ENCODE peak calls at places on chromosomes 11 and 22, in seven cellular contexts. Z, D, R, M, U, C and S are unnamed samples.

GRCh38 chr22:19105867-19106802 is 16.1 kb downstream of the DGCR2 start:
- DNase-seq in Z (no peak), D (no peak), R (no peak), M (peak; percentile 50), U (peak; percentile 37), C (no peak), S (no peak)

GRCh38 chr11:8025123-8025522 is 38.0 kb downstream of the EIF3F start:
- DNase-seq in Z (no peak), D (peak; percentile 23), R (no peak), M (peak; percentile 5), U (no peak), C (no peak), S (peak; percentile 46)

GRCh38 chr11:34345012-34345804 is 12.6 kb downstream of the ABTB2 start:
- DNase-seq in Z (no peak), D (peak; percentile 82), R (no peak), M (peak; percentile 18), U (no peak), C (no peak), S (peak; percentile 66)

GRCh38 chr11:12186683-12187082 is 76.3 kb downstream of the MICAL2 start:
- DNase-seq in Z (no peak), D (no peak), R (no peak), M (no peak), U (no peak), C (no peak), S (no peak)

GRCh38 chr11:77909277-77909676 is 85.2 kb downstream of the INTS4 start:
- DNase-seq in Z (no peak), D (no peak), R (no peak), M (no peak), U (no peak), C (no peak), S (no peak)

GRCh38 chr11:6655790-6656580 is at the start of gene DCHS1:
- DNase-seq in Z (no peak), D (peak; percentile 26), R (no peak), M (no peak), U (peak; percentile 33), C (no peak), S (no peak)

GRCh38 chr11:4699697-4700435 is 2.2 kb upstream of the OR51E2 start:
- DNase-seq in Z (no peak), D (no peak), R (no peak), M (no peak), U (no peak), C (no peak), S (no peak)

GRCh38 chr22:30754971-30755759 is 60.5 kb downstream of the OSBP2 start:
- DNase-seq in Z (peak; percentile 63), D (peak; percentile 77), R (peak; percentile 51), M (peak; percentile 73), U (peak; percentile 86), C (peak; percentile 54), S (peak; percentile 84)

GRCh38 chr11:108218455-108218854 is 4.0 kb downstream of the NPAT start:
- DNase-seq in Z (no peak), D (peak; percentile 22), R (no peak), M (no peak), U (no peak), C (no peak), S (peak; percentile 25)

GRCh38 chr11:124934862-124935547 is 842 bp downstream of the HEPACAM start:
- DNase-seq in Z (no peak), D (peak; percentile 54), R (no peak), M (no peak), U (no peak), C (no peak), S (peak; percentile 96)

GRCh38 chr11:60905551-60906113 is 753 bp downstream of the PRPF19 start:
- DNase-seq in Z (peak; percentile 12), D (peak; percentile 61), R (no peak), M (no peak), U (peak; percentile 16), C (no peak), S (peak; percentile 78)

GRCh38 chr11:32792111-32792947 is 2.1 kb downstream of the CCDC73 start:
- DNase-seq in Z (no peak), D (no peak), R (no peak), M (no peak), U (no peak), C (no peak), S (no peak)

GRCh38 chr11:2298795-2299747 is 2.6 kb downstream of the C11orf21 start:
- DNase-seq in Z (peak; percentile 67), D (no peak), R (peak; percentile 36), M (peak; percentile 76), U (peak; percentile 61), C (peak; percentile 25), S (no peak)

GRCh38 chr11:120178441-120179070 is 32.3 kb upstream of the OAF start:
- DNase-seq in Z (no peak), D (no peak), R (no peak), M (no peak), U (no peak), C (no peak), S (peak; percentile 18)

GRCh38 chr11:113644605-113645004 is 61.5 kb downstream of the TMPRSS5 start:
- DNase-seq in Z (no peak), D (no peak), R (no peak), M (no peak), U (peak; percentile 11), C (no peak), S (no peak)

GRCh38 chr11:1262172-1263006 is 39.5 kb downstream of the MUC5B start:
- DNase-seq in Z (peak; percentile 94), D (peak; percentile 70), R (peak; percentile 70), M (peak; percentile 95), U (peak; percentile 93), C (peak; percentile 62), S (peak; percentile 89)

GRCh38 chr22:43515902-43516301 is 104.1 kb downstream of the MPPED1 start:
- DNase-seq in Z (no peak), D (no peak), R (no peak), M (peak; percentile 74), U (peak; percentile 27), C (no peak), S (no peak)

GRCh38 chr11:69388661-69389060 is 92.8 kb upstream of the LINC01488 start:
- DNase-seq in Z (no peak), D (no peak), R (no peak), M (no peak), U (no peak), C (no peak), S (no peak)
- H3K4me2 ChIP-seq in Z (no peak overlapping the region), D (no peak overlapping the region), R (no peak overlapping the region), M (no peak overlapping the region), U (no peak overlapping the region), C (no peak overlapping the region), S (no peak overlapping the region)

GRCh38 chr11:78991681-78992080 is 417.0 kb upstream of the NARS2 start:
- DNase-seq in Z (no peak), D (no peak), R (no peak), M (no peak), U (no peak), C (no peak), S (no peak)

GRCh38 chr11:78986305-78986704 is 411.6 kb upstream of the NARS2 start:
- DNase-seq in Z (no peak), D (no peak), R (no peak), M (no peak), U (no peak), C (no peak), S (no peak)

GRCh38 chr11:78982377-78982925 is 407.8 kb upstream of the NARS2 start:
- DNase-seq in Z (no peak), D (no peak), R (no peak), M (no peak), U (no peak), C (no peak), S (no peak)

GRCh38 chr11:78985654-78986053 is 411.0 kb upstream of the NARS2 start:
- DNase-seq in Z (no peak), D (no peak), R (no peak), M (no peak), U (no peak), C (no peak), S (no peak)

DNA sequence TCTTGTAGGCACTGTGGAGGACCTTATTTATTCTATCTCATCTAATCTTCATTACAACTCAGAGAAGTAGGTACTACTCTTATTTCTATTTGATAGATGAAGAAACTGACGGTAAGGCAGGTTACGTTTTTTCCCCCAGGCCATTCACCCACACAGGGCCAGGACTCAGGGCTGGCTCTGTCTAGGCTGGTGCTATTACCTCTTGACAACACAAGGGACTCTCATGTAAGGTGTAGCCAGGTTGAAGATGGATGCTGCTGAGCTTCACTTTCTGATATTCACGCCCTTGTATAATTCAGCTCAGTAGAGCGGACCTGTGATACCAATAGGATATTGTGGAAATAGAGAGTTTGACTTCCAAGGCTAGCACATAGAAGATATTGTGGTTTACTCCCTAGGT is 413.1 kb upstream of the NARS2 start:
- DNase-seq in Z (no peak), D (no peak), R (no peak), M (no peak), U (no peak), C (no peak), S (no peak)
- H3K18ac ChIP-seq in Z (no peak overlapping the region), D (no peak overlapping the region), R (no peak overlapping the region), M (no peak overlapping the region), U (no peak overlapping the region), C (no peak overlapping the region), S (no peak overlapping the region)

DNA sequence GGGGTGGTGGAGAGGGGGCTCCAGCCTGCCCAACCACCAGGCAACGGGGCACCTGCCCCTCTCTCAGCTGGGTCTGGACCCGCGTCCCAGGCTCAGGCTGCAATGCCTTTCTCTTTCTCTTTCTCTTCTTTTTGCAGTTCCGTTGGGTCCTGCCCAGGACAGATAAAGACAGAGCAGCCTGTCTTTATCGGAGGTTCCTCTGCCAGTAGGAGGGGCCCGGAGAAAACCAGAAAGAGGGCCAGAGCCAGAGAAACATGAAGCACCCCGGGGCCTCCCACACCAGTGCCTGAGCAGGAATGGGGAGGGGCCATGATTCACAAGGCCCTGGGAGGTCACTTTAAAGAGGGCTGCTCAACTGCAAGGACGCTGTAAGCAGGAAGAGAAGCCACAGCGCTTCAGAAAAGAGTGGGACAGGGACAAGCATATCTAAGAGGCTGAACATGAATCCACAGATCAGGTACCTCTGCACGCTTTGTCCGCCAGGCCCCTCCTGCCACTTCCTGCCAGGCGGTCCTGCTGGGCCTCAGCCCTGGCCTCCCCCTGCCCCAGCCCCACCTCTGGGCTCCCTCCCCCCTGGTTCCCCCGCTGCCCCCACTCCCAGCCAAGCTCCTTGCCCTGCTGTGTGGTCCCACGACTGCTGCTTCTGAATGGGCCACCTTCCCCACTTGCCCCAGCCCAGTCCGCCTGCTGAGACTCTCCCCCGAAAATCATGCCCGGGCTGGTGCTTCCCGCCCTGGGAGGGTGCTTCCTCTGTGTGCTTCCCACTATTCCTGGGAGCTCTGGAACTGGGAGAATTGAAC is at the start of gene APOBEC3C:
- DNase-seq in Z (peak; percentile 15), D (peak; percentile 95), R (peak; percentile 41), M (peak; percentile 71), U (peak; percentile 87), C (no peak), S (peak; percentile 90)
- H2BK120ac ChIP-seq in Z (peak within 1 kb of the TSS; percentile 56), D (peak within 1 kb of the TSS; percentile 89), R (peak within 1 kb of the TSS; percentile 47), M (peak within 1 kb of the TSS; percentile 38), U (peak within 1 kb of the TSS; percentile 35), C (peak within 1 kb of the TSS; percentile 95), S (peak within 1 kb of the TSS; percentile 88)

DNA sequence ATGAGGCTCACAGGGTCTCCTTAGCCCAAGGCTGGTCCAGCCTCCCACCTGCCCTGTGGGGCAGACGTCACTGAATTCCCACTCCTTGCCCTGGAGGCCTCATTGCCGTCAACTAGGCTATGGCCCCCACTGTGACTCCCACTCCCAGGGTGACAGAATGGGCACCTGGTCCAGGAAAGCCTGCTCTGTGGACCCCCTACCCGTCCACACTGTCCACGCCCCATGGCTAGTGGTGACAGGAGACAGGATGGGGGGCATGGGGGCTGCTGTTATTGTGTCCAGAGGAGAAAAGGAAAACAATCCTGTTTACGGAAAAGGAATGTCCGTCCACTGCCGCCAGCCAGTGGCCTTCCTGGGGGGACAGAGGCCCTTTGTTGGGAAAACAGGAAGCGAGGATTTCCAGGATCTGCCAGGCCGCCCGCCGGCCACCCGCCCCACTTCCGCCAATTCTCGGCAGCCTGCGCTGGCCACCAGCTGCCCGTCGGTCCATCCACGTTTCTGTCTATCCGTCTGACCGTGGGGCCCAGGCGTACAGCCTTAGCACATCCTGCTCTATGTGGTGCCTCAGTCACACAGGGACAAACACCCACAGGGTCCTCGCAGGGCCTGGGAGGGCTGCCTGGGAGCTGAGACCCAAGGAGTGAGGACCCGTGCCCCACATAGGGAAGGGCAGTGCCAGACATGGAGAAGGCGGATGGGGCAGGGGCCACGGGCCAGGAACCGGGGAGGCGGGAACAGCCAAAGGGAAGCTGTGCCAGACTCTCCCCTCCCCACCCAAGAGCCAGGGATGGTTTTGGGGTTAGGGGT is 19.5 kb downstream of the CRELD2 start:
- DNase-seq in Z (no peak), D (no peak), R (no peak), M (no peak), U (no peak), C (no peak), S (no peak)
- H3K4me2 ChIP-seq in Z (no peak overlapping the region), D (no peak overlapping the region), R (no peak overlapping the region), M (no peak overlapping the region), U (no peak overlapping the region), C (no peak overlapping the region), S (no peak overlapping the region)